ENCODE peak calls at places on chromosomes 16 and 17, in six cellular contexts. One of them, this sample, is unnamed.
A peak's percentile ranks its signal among the peaks of the same experiment; 100 is the strongest.

GRCh38 chr17:37361543-37361942 is 14.2 kb upstream of the C17orf78 start:
- DNase-seq in iPS DF 6.9: no peak
- DNase-seq in PC-9: no peak
- DNase-seq in ascending aorta: no peak
- DNase-seq in psoas muscle: no peak
- DNase-seq in NT2/D1: no peak
- DNase-seq in this sample: no peak

GRCh38 chr16:84942786-84943185 is 68.5 kb downstream of the ZDHHC7 start:
- DNase-seq in NT2/D1: no peak
- DNase-seq in ascending aorta: no peak
- DNase-seq in iPS DF 6.9: no peak
- DNase-seq in psoas muscle: no peak
- DNase-seq in PC-9: no peak
- DNase-seq in this sample: no peak

GRCh38 chr17:10737786-10738185 is 8.0 kb upstream of the TMEM220 start:
- DNase-seq in ascending aorta: peak; percentile 47
- DNase-seq in psoas muscle: no peak
- DNase-seq in PC-9: no peak
- DNase-seq in NT2/D1: no peak
- DNase-seq in iPS DF 6.9: no peak
- DNase-seq in this sample: no peak

GRCh38 chr16:82031116-82032084 is 3.7 kb upstream of the HSD17B2 start:
- DNase-seq in NT2/D1: peak; percentile 55
- DNase-seq in ascending aorta: no peak
- DNase-seq in iPS DF 6.9: no peak
- DNase-seq in PC-9: no peak
- DNase-seq in psoas muscle: no peak
- DNase-seq in this sample: no peak

GRCh38 chr16:77191259-77191969 is 424 bp downstream of the MON1B start:
- DNase-seq in iPS DF 6.9: no peak
- DNase-seq in NT2/D1: no peak
- DNase-seq in ascending aorta: no peak
- DNase-seq in PC-9: peak; percentile 43
- DNase-seq in psoas muscle: peak; percentile 36
- DNase-seq in this sample: no peak

GRCh38 chr17:42270175-42270545 is 6.0 kb downstream of the STAT5B start:
- DNase-seq in ascending aorta: no peak
- DNase-seq in NT2/D1: no peak
- DNase-seq in PC-9: no peak
- DNase-seq in psoas muscle: no peak
- DNase-seq in iPS DF 6.9: no peak
- DNase-seq in this sample: no peak

GRCh38 chr16:67872631-67873434 is at the start of gene EDC4:
- DNase-seq in PC-9: peak; percentile 50
- DNase-seq in iPS DF 6.9: no peak
- DNase-seq in NT2/D1: no peak
- DNase-seq in ascending aorta: peak; percentile 93
- DNase-seq in psoas muscle: peak; percentile 89
- DNase-seq in this sample: peak; percentile 77

GRCh38 chr17:72134560-72135399 is 14.0 kb downstream of the SOX9 start:
- DNase-seq in PC-9: peak; percentile 59
- DNase-seq in psoas muscle: no peak
- DNase-seq in NT2/D1: no peak
- DNase-seq in iPS DF 6.9: no peak
- DNase-seq in ascending aorta: no peak
- DNase-seq in this sample: no peak

GRCh38 chr16:65574311-65574966 is 452.6 kb upstream of the CDH11 start:
- DNase-seq in ascending aorta: no peak
- DNase-seq in PC-9: no peak
- DNase-seq in NT2/D1: no peak
- DNase-seq in iPS DF 6.9: no peak
- DNase-seq in psoas muscle: no peak
- DNase-seq in this sample: no peak

GRCh38 chr16:7340938-7341337 is 8.3 kb downstream of the RBFOX1 start:
- DNase-seq in NT2/D1: no peak
- DNase-seq in iPS DF 6.9: no peak
- DNase-seq in psoas muscle: no peak
- DNase-seq in ascending aorta: no peak
- DNase-seq in PC-9: no peak
- DNase-seq in this sample: no peak

GRCh38 chr17:76405967-76406647 is 21.7 kb downstream of the SPHK1 start:
- DNase-seq in iPS DF 6.9: no peak
- DNase-seq in psoas muscle: peak; percentile 41
- DNase-seq in ascending aorta: no peak
- DNase-seq in NT2/D1: no peak
- DNase-seq in PC-9: no peak
- DNase-seq in this sample: no peak

DNA sequence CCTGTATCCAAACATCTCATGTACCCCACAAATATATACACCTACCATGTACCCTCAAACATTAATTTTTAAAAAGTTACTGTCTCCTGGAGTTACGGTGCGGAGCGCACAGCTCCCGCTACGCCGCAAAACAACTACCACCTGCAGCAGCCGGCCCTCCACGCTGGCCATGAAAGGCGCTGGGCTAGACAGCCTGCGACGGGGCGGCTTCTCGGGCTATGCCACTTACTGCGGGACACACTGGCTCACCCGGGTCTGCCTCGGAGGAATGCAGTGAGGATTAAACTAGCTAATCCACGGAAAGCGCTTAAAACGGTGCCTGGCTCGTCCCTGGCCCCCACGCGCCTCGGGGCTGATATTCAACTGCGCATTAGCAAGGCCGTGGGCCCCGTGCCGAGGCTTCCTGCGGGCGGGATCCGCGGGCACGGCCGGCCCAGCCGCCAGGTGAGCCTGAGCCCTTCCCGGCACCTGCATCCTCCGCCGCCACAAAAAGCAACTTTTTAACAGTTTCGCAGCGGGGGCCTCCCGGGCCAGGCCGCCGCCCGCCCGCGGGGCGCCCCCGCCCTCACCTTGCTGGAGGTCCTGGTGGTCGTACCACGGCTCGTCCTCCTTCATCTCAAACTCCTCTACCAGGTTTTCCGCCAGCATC is 633 bp downstream of the CDR2 start:
- DNase-seq in psoas muscle: peak; percentile 62
- DNase-seq in ascending aorta: peak; percentile 74
- DNase-seq in iPS DF 6.9: no peak
- DNase-seq in NT2/D1: no peak
- DNase-seq in PC-9: no peak
- DNase-seq in this sample: peak; percentile 16
- H3K4me1 ChIP-seq in psoas muscle: peaks cover 14% of the 10 kb centered on the region
- H3K4me1 ChIP-seq in ascending aorta: peaks cover 18% of the 10 kb centered on the region
- H3K4me1 ChIP-seq in iPS DF 6.9: no peaks in the 10 kb centered on the region
- H3K4me1 ChIP-seq in NT2/D1: peaks cover 5% of the 10 kb centered on the region
- H3K4me1 ChIP-seq in PC-9: peaks cover 46% of the 10 kb centered on the region
- H3K4me1 ChIP-seq in this sample: peaks cover 32% of the 10 kb centered on the region

GRCh38 chr17:55269894-55270293 is 5.1 kb downstream of the HLF start:
- DNase-seq in iPS DF 6.9: no peak
- DNase-seq in ascending aorta: no peak
- DNase-seq in NT2/D1: no peak
- DNase-seq in psoas muscle: no peak
- DNase-seq in PC-9: no peak
- DNase-seq in this sample: no peak
- H3K4me1 ChIP-seq in iPS DF 6.9: peaks cover 3% of the 10 kb centered on the region
- H3K4me1 ChIP-seq in ascending aorta: peaks cover 30% of the 10 kb centered on the region
- H3K4me1 ChIP-seq in NT2/D1: no peaks in the 10 kb centered on the region
- H3K4me1 ChIP-seq in psoas muscle: peaks cover 19% of the 10 kb centered on the region
- H3K4me1 ChIP-seq in PC-9: no peaks in the 10 kb centered on the region
- H3K4me1 ChIP-seq in this sample: peaks cover 7% of the 10 kb centered on the region

GRCh38 chr17:43665038-43665386 is 3.3 kb upstream of the MEOX1 start:
- DNase-seq in psoas muscle: peak; percentile 27
- DNase-seq in NT2/D1: no peak
- DNase-seq in iPS DF 6.9: no peak
- DNase-seq in PC-9: no peak
- DNase-seq in ascending aorta: no peak
- DNase-seq in this sample: no peak

GRCh38 chr17:43670645-43671074 is 8.9 kb upstream of the MEOX1 start:
- DNase-seq in ascending aorta: no peak
- DNase-seq in psoas muscle: no peak
- DNase-seq in NT2/D1: no peak
- DNase-seq in PC-9: no peak
- DNase-seq in iPS DF 6.9: no peak
- DNase-seq in this sample: no peak

GRCh38 chr17:43669971-43670644 is 8.4 kb upstream of the MEOX1 start:
- DNase-seq in psoas muscle: no peak
- DNase-seq in iPS DF 6.9: no peak
- DNase-seq in NT2/D1: no peak
- DNase-seq in PC-9: peak; percentile 78
- DNase-seq in ascending aorta: no peak
- DNase-seq in this sample: no peak

GRCh38 chr17:43665387-43666101 is 3.8 kb upstream of the MEOX1 start:
- DNase-seq in ascending aorta: no peak
- DNase-seq in psoas muscle: peak; percentile 50
- DNase-seq in NT2/D1: no peak
- DNase-seq in PC-9: no peak
- DNase-seq in iPS DF 6.9: no peak
- DNase-seq in this sample: no peak

DNA sequence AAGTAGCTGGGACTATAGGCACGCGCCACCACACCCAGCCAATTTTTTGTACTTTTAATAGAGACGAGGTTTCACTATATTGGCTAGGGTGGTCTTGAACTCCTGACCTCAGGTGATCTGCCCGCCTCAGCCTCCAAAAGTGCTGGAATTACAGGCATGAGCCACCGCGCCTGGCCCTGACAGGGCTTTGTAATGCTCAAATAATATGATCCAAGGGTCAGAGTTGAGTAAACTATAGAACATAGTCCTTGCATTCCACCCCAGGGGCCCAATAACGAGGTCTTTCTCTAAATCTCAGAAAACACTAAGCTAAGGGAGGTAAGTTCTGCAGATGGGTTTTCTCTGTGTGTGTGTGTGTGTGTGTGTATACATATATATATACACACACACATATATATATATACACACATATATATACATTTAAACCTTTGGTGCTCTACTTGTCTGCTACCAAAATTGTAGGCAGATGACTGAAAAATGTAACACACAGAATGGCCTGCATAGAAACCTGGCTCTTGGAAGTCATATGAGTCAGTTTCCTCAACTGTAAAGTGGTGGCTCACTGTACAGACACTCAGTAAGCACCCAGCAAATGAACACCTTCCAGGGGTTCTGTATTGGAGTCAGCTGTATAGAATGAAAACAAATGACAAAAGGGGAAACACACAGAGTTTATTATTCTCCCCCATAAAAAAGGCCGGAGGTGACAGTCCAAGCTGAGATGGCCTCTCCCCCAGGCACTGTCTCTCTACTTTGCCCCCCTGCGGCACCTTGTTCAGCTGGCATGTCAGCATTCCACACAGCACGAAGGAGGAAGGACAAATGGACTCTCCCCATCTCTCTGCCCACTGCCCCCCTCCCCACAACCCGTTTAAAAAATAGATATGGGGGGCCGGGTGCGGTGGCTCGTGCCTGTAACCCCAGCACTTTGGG is 6.0 kb upstream of the MEOX1 start:
- DNase-seq in NT2/D1: no peak
- DNase-seq in iPS DF 6.9: no peak
- DNase-seq in PC-9: peak; percentile 76
- DNase-seq in ascending aorta: no peak
- DNase-seq in psoas muscle: no peak
- DNase-seq in this sample: no peak
- H3K4me1 ChIP-seq in NT2/D1: peaks cover 10% of the 10 kb centered on the region
- H3K4me1 ChIP-seq in iPS DF 6.9: peaks cover 4% of the 10 kb centered on the region
- H3K4me1 ChIP-seq in PC-9: peaks cover 49% of the 10 kb centered on the region
- H3K4me1 ChIP-seq in ascending aorta: peaks cover 9% of the 10 kb centered on the region
- H3K4me1 ChIP-seq in psoas muscle: peaks cover 5% of the 10 kb centered on the region
- H3K4me1 ChIP-seq in this sample: peaks cover 5% of the 10 kb centered on the region

GRCh38 chr16:87372305-87372704 is 11.3 kb downstream of the FBXO31 start:
- DNase-seq in ascending aorta: no peak
- DNase-seq in psoas muscle: no peak
- DNase-seq in NT2/D1: no peak
- DNase-seq in PC-9: no peak
- DNase-seq in iPS DF 6.9: no peak
- DNase-seq in this sample: no peak

GRCh38 chr16:87369796-87370719 is 13.5 kb downstream of the FBXO31 start:
- DNase-seq in psoas muscle: no peak
- DNase-seq in NT2/D1: no peak
- DNase-seq in PC-9: no peak
- DNase-seq in iPS DF 6.9: no peak
- DNase-seq in ascending aorta: no peak
- DNase-seq in this sample: no peak

GRCh38 chr16:87369117-87369775 is 14.3 kb downstream of the FBXO31 start:
- DNase-seq in NT2/D1: no peak
- DNase-seq in ascending aorta: no peak
- DNase-seq in iPS DF 6.9: no peak
- DNase-seq in psoas muscle: no peak
- DNase-seq in PC-9: no peak
- DNase-seq in this sample: no peak

GRCh38 chr16:87374313-87374712 is 9.3 kb downstream of the FBXO31 start:
- DNase-seq in NT2/D1: no peak
- DNase-seq in PC-9: no peak
- DNase-seq in psoas muscle: no peak
- DNase-seq in iPS DF 6.9: no peak
- DNase-seq in ascending aorta: no peak
- DNase-seq in this sample: no peak

GRCh38 chr16:87371261-87371866 is 12.2 kb downstream of the FBXO31 start:
- DNase-seq in NT2/D1: no peak
- DNase-seq in psoas muscle: no peak
- DNase-seq in ascending aorta: no peak
- DNase-seq in PC-9: no peak
- DNase-seq in iPS DF 6.9: no peak
- DNase-seq in this sample: no peak
- H3K4me1 ChIP-seq in NT2/D1: peaks cover 10% of the 10 kb centered on the region
- H3K4me1 ChIP-seq in psoas muscle: peaks cover 63% of the 10 kb centered on the region
- H3K4me1 ChIP-seq in ascending aorta: peaks cover 17% of the 10 kb centered on the region
- H3K4me1 ChIP-seq in PC-9: no peaks in the 10 kb centered on the region
- H3K4me1 ChIP-seq in iPS DF 6.9: no peaks in the 10 kb centered on the region
- H3K4me1 ChIP-seq in this sample: no peaks in the 10 kb centered on the region

DNA sequence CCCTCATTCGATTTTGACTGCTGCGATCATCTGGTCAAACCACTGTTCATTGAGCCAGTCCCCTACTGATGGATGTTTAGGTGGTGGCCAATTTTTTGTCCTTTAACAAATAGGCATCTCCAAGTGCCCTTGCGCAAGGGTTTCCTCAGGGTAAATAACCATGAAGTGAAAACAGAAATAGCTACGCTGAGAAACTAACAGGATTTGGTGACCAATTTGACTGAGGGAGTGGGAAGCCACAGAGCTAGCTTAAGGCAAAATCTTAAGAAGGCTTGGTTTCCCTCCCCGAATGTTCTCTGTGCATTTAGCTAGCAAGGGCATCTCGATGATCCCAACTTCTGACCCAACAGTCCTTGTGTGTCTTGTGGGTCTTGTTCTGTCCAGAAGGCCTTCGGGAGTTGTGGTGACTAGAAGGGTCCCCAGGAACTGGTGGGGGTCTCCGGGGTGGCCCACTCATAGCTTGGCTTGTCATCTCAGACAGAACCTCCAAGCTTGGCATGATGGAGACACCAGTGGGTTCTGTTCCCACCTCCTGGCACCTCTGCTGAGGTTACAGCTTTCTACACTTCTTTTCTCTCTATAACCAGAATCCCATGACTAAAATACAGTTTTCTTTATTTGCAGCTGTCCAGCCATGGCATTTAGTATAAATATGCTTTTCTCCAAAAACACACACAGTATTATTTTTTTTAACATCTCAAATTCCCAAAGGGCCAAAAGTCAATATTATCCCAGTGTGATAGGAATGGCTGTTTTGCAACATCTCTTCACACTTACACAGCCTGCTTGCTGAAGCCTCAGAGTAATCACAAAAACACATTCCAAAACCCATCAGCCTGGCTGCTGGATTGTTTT is 117.0 kb downstream of the SOCS1 start:
- DNase-seq in PC-9: peak; percentile 67
- DNase-seq in ascending aorta: no peak
- DNase-seq in iPS DF 6.9: no peak
- DNase-seq in NT2/D1: no peak
- DNase-seq in psoas muscle: no peak
- DNase-seq in this sample: no peak
- H3K4me1 ChIP-seq in PC-9: peaks cover 51% of the 10 kb centered on the region
- H3K4me1 ChIP-seq in ascending aorta: peaks cover 30% of the 10 kb centered on the region
- H3K4me1 ChIP-seq in iPS DF 6.9: no peaks in the 10 kb centered on the region
- H3K4me1 ChIP-seq in NT2/D1: peaks cover 23% of the 10 kb centered on the region
- H3K4me1 ChIP-seq in psoas muscle: peaks cover 42% of the 10 kb centered on the region
- H3K4me1 ChIP-seq in this sample: peaks cover 14% of the 10 kb centered on the region

This sample was measured in effector memory CD4-positive, alpha-beta T cell.